ENCODE peak calls at places on chromosomes 2 and 18, in four cellular contexts. C is right lobe of liver, J is endothelial cell of umbilical vein, B is K562. R is an unnamed sample.

GRCh38 chr2:52542297-52542696 is 1225.3 kb upstream of the CHAC2 start:
- DNase-seq in C (no peak), J (no peak), B (no peak), R (no peak)

GRCh38 chr2:202161106-202161836 is 77.1 kb downstream of the SUMO1 start:
- DNase-seq in C (no peak), J (no peak), B (no peak), R (peak; percentile 64)

GRCh38 chr2:15808221-15808574 is 132.2 kb upstream of the MYCN start:
- DNase-seq in C (no peak), J (no peak), B (peak; percentile 22), R (no peak)

GRCh38 chr2:30721241-30721640 is 86.0 kb downstream of the CAPN13 start:
- DNase-seq in C (peak; percentile 36), J (no peak), B (no peak), R (no peak)

GRCh38 chr2:108330971-108331370 is 42.3 kb downstream of the SULT1C2 start:
- DNase-seq in C (no peak), J (peak; percentile 25), B (no peak), R (no peak)

GRCh38 chr2:3469486-3469885 is 49.8 kb downstream of the ADI1 start:
- DNase-seq in C (no peak), J (no peak), B (no peak), R (no peak)

GRCh38 chr2:109166811-109167210 is 37.8 kb downstream of the SH3RF3 start:
- DNase-seq in C (no peak), J (no peak), B (no peak), R (no peak)

GRCh38 chr2:79887747-79888374 is 375.0 kb downstream of the CTNNA2 start:
- DNase-seq in C (no peak), J (peak; percentile 36), B (peak; percentile 35), R (no peak)

GRCh38 chr2:231671617-231672350 is 36.5 kb upstream of the PTMA start:
- DNase-seq in C (no peak), J (no peak), B (no peak), R (no peak)

GRCh38 chr18:11989966-11990380 is 8.7 kb downstream of the IMPA2 start:
- DNase-seq in C (peak; percentile 69), J (no peak), B (no peak), R (no peak)

GRCh38 chr2:240433973-240434727 is 1.3 kb upstream of the GPC1 start:
- DNase-seq in C (peak; percentile 48), J (peak; percentile 22), B (peak; percentile 30), R (peak; percentile 79)

GRCh38 chr2:159959136-159959535 is 103.3 kb downstream of the PLA2R1 start:
- DNase-seq in C (no peak), J (peak; percentile 66), B (no peak), R (no peak)

GRCh38 chr2:226185613-226186211 is 613.9 kb downstream of the IRS1 start:
- DNase-seq in C (no peak), J (no peak), B (no peak), R (no peak)

GRCh38 chr2:96924775-96925747 is 55.2 kb upstream of the SEMA4C start:
- DNase-seq in C (no peak), J (no peak), B (no peak), R (no peak)

GRCh38 chr2:43041661-43042360 is 184.6 kb downstream of the ZFP36L2 start:
- DNase-seq in C (no peak), J (peak; percentile 98), B (peak; percentile 89), R (peak; percentile 88)

GRCh38 chr2:19350678-19351401 is 7.6 kb downstream of the OSR1 start:
- DNase-seq in C (no peak), J (no peak), B (no peak), R (no peak)

GRCh38 chr2:3302751-3303582 is 74.7 kb downstream of the EIPR1 start:
- DNase-seq in C (peak; percentile 82), J (no peak), B (no peak), R (no peak)

GRCh38 chr18:22465859-22466602 is 48.3 kb upstream of the CTAGE1 start:
- DNase-seq in C (no peak), J (peak; percentile 73), B (peak; percentile 84), R (peak; percentile 61)

GRCh38 chr2:215028231-215028630 is 110.2 kb downstream of the ABCA12 start:
- DNase-seq in C (no peak), J (no peak), B (no peak), R (no peak)

GRCh38 chr18:73749304-73749703 is 398.3 kb downstream of the FBXO15 start:
- DNase-seq in C (no peak), J (no peak), B (no peak), R (no peak)

GRCh38 chr2:28665041-28665704 is 86.5 kb upstream of the PPP1CB start:
- DNase-seq in C (no peak), J (peak; percentile 62), B (no peak), R (peak; percentile 83)

GRCh38 chr2:184793196-184793595 is 194.9 kb downstream of the ZNF804A start:
- DNase-seq in C (no peak), J (no peak), B (no peak), R (no peak)

GRCh38 chr2:161414385-161415040 is 1.6 kb upstream of the TBR1 start:
- DNase-seq in C (no peak), J (peak; percentile 44), B (peak; percentile 55), R (no peak)

GRCh38 chr2:223797073-223797472 is 40.3 kb downstream of the AP1S3 start:
- DNase-seq in C (no peak), J (peak; percentile 87), B (no peak), R (no peak)

GRCh38 chr2:101720732-101721131 is 23.2 kb downstream of the MAP4K4 start:
- DNase-seq in C (no peak), J (no peak), B (no peak), R (no peak)

GRCh38 chr18:37425182-37425581 is 140.4 kb downstream of the CELF4 start:
- DNase-seq in C (no peak), J (no peak), B (no peak), R (no peak)

GRCh38 chr2:45882707-45883106 is 231.2 kb downstream of the PRKCE start:
- DNase-seq in C (no peak), J (no peak), B (no peak), R (peak; percentile 71)

GRCh38 chr2:20487030-20487391 is 40.1 kb downstream of the RHOB start:
- DNase-seq in C (no peak), J (no peak), B (no peak), R (peak; percentile 15)

GRCh38 chr2:241636983-241637232 is at the start of gene THAP4:
- DNase-seq in C (peak; percentile 76), J (no peak), B (peak; percentile 85), R (peak; percentile 31)
- TF ChIP-seq POLR2A in C (no peak), J (no peak), B (no peak), R (no peak)

GRCh38 chr2:238638982-238639341 is 208.9 kb upstream of the TWIST2 start:
- DNase-seq in C (no peak), J (no peak), B (no peak), R (no peak)

GRCh38 chr2:238638100-238638981 is 209.5 kb upstream of the TWIST2 start:
- DNase-seq in C (no peak), J (no peak), B (no peak), R (no peak)

GRCh38 chr2:238634701-238635402 is 208.1 kb downstream of the ASB1 start:
- DNase-seq in C (no peak), J (no peak), B (no peak), R (no peak)

GRCh38 chr2:238635637-238636036 is 208.9 kb downstream of the ASB1 start:
- DNase-seq in C (no peak), J (no peak), B (no peak), R (peak; percentile 63)

DNA sequence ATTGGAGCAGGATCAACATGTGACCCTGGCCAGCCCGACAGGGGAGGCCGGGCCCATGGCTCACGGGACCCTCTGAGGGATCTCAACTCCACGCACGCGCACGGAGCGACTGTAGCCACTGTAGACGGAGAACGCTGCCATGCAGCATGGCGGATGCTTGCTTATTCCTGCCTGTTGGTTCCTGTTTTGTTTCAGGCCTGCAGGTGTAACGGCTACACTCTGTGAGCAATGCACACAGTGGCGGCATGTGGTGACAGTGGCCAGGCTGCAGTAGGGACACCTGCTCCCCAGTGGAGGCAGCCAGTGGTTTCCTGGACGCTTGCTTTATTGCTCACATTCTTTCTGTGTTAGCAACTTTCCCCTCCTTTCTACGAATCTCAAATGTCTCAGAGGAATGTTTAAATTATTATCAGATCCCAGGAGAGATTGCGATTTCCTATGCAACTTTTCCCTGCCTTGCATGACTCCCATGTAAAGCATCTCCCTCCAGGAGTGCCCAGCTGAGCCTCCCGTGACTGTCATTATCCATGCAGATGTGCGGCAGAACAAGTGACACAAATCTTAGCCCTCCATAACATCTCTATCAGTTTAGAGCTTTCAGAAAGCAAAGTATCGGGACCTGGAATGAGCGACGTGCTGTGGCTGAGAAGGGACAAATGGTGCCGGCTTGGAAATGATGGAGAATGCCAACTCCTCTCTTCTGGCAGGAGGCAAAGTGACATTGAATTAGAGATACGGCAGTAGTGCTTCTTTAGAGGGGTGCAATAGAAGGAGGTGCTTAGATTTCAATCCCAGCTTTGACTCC is 209.7 kb downstream of the ASB1 start:
- DNase-seq in C (no peak), J (no peak), B (no peak), R (no peak)
- H3K27ac ChIP-seq in C (no peak overlapping the region), J (no peak overlapping the region), B (no peak overlapping the region), R (peak overlapping the region; percentile 88)

GRCh38 chr2:172614932-172615331 is 59.0 kb downstream of the PDK1 start:
- DNase-seq in C (peak; percentile 48), J (no peak), B (no peak), R (no peak)

GRCh38 chr2:172617115-172617514 is 61.2 kb downstream of the PDK1 start:
- DNase-seq in C (no peak), J (no peak), B (no peak), R (no peak)

GRCh38 chr2:172613035-172613434 is 57.1 kb downstream of the PDK1 start:
- DNase-seq in C (no peak), J (no peak), B (peak; percentile 24), R (no peak)

GRCh38 chr2:172615862-172616261 is 60.0 kb downstream of the PDK1 start:
- DNase-seq in C (no peak), J (no peak), B (no peak), R (no peak)

DNA sequence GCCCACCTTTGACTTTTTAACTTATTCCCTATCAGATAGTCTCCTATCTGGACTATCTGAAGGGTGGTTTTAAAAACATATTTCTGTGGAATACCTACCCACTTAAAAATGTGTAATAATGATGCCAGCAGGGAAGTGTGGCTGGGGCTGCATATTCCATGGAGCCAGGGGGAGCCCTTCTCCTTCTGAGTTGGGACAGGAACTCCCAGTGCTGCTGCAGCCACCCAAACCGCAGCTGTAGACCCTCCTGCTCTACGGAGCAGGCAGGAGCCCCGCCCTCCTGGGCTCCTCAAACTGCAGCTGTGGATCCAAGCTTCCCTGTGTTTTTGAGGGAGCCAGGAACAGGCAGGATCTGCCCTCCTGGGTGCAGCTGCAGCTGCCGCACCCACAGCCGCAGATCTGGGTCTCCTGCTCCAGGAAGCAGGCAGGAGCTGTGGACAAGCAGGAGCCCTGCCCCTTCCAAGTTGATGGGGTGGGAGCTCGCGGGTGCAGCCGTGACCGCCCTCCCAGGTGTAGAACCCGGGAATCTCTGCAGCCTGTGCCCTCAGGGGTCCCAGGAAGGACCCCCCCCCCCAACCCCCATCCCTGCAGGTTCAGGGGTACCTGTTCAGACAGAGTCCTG is 57.8 kb downstream of the PDK1 start:
- DNase-seq in C (no peak), J (no peak), B (no peak), R (no peak)
- TF ChIP-seq POLR2A in C (no peak), J (no peak), B (no peak), R (no peak)

GRCh38 chr2:178811045-178811444 is 3.8 kb upstream of the TTN start:
- DNase-seq in C (no peak), J (no peak), B (no peak), R (no peak)

GRCh38 chr2:178804791-178805190 is 2.4 kb downstream of the TTN start:
- DNase-seq in C (no peak), J (no peak), B (peak; percentile 58), R (no peak)

GRCh38 chr2:178807227-178808008 is at the start of gene TTN:
- DNase-seq in C (no peak), J (no peak), B (no peak), R (no peak)

GRCh38 chr2:178810422-178810821 is 3.2 kb upstream of the TTN start:
- DNase-seq in C (no peak), J (no peak), B (no peak), R (no peak)

GRCh38 chr2:178806543-178806942 is 680 bp downstream of the TTN start:
- DNase-seq in C (no peak), J (no peak), B (no peak), R (no peak)
- H3K27ac ChIP-seq in C (no peak overlapping the region), J (no peak overlapping the region), B (no peak overlapping the region), R (no peak overlapping the region)

R was measured in uterus.